ENCODE peak calls at places on chromosome 21, in seven cellular contexts. One of them, this sample, is unnamed.

GRCh38 chr21:45894107-45894810 is 87.3 kb upstream of the COL6A1 start:
- DNase-seq in cardiac muscle cell: peak
- DNase-seq in cerebellar nuclear complex: peak
- DNase-seq in effector CD4-positive, alpha-beta T cell: no peak
- DNase-seq in NCI-H69: peak
- DNase-seq in AG08395: peak
- DNase-seq in GDM1: no peak
- DNase-seq in this sample: no peak

GRCh38 chr21:27571706-27572105 is 604.8 kb upstream of the ADAMTS5 start:
- DNase-seq in cardiac muscle cell: no peak
- DNase-seq in cerebellar nuclear complex: no peak
- DNase-seq in effector CD4-positive, alpha-beta T cell: no peak
- DNase-seq in NCI-H69: no peak
- DNase-seq in AG08395: peak
- DNase-seq in GDM1: no peak
- DNase-seq in this sample: no peak

GRCh38 chr21:45747802-45748445 is 104.4 kb downstream of the PCBP3 start:
- DNase-seq in cardiac muscle cell: no peak
- DNase-seq in cerebellar nuclear complex: peak
- DNase-seq in effector CD4-positive, alpha-beta T cell: no peak
- DNase-seq in NCI-H69: peak
- DNase-seq in AG08395: peak
- DNase-seq in GDM1: no peak
- DNase-seq in this sample: no peak

GRCh38 chr21:33541105-33541711 is 709 bp downstream of the GART start:
- DNase-seq in cardiac muscle cell: no peak
- DNase-seq in cerebellar nuclear complex: no peak
- DNase-seq in effector CD4-positive, alpha-beta T cell: no peak
- DNase-seq in NCI-H69: peak
- DNase-seq in AG08395: no peak
- DNase-seq in GDM1: no peak
- DNase-seq in this sample: peak

GRCh38 chr21:46215436-46216131 is 13.0 kb downstream of the LSS start:
- DNase-seq in cardiac muscle cell: no peak
- DNase-seq in cerebellar nuclear complex: no peak
- DNase-seq in effector CD4-positive, alpha-beta T cell: no peak
- DNase-seq in NCI-H69: no peak
- DNase-seq in AG08395: no peak
- DNase-seq in GDM1: no peak
- DNase-seq in this sample: no peak

GRCh38 chr21:15480160-15480559 is 249.6 kb upstream of the USP25 start:
- DNase-seq in cardiac muscle cell: no peak
- DNase-seq in cerebellar nuclear complex: no peak
- DNase-seq in effector CD4-positive, alpha-beta T cell: no peak
- DNase-seq in NCI-H69: no peak
- DNase-seq in AG08395: no peak
- DNase-seq in GDM1: no peak
- DNase-seq in this sample: no peak

GRCh38 chr21:38306407-38306806 is 49.6 kb downstream of the KCNJ15 start:
- DNase-seq in cardiac muscle cell: no peak
- DNase-seq in cerebellar nuclear complex: no peak
- DNase-seq in effector CD4-positive, alpha-beta T cell: no peak
- DNase-seq in NCI-H69: no peak
- DNase-seq in AG08395: no peak
- DNase-seq in GDM1: no peak
- DNase-seq in this sample: no peak

GRCh38 chr21:34336756-34337391 is 26.9 kb upstream of the KCNE2 start:
- DNase-seq in cardiac muscle cell: no peak
- DNase-seq in cerebellar nuclear complex: no peak
- DNase-seq in effector CD4-positive, alpha-beta T cell: no peak
- DNase-seq in NCI-H69: peak
- DNase-seq in AG08395: peak
- DNase-seq in GDM1: no peak
- DNase-seq in this sample: no peak

GRCh38 chr21:26842976-26843911 is 2.0 kb downstream of the ADAMTS1 start:
- DNase-seq in cardiac muscle cell: peak
- DNase-seq in cerebellar nuclear complex: peak
- DNase-seq in effector CD4-positive, alpha-beta T cell: no peak
- DNase-seq in NCI-H69: peak
- DNase-seq in AG08395: peak
- DNase-seq in GDM1: no peak
- DNase-seq in this sample: peak

GRCh38 chr21:46498335-46499050 is 39.8 kb downstream of the DIP2A start:
- DNase-seq in cardiac muscle cell: no peak
- DNase-seq in cerebellar nuclear complex: peak
- DNase-seq in effector CD4-positive, alpha-beta T cell: no peak
- DNase-seq in NCI-H69: no peak
- DNase-seq in AG08395: no peak
- DNase-seq in GDM1: no peak
- DNase-seq in this sample: no peak

GRCh38 chr21:36705679-36706481 is 7.0 kb downstream of the SIM2 start:
- DNase-seq in cardiac muscle cell: no peak
- DNase-seq in cerebellar nuclear complex: no peak
- DNase-seq in effector CD4-positive, alpha-beta T cell: no peak
- DNase-seq in NCI-H69: no peak
- DNase-seq in AG08395: no peak
- DNase-seq in GDM1: no peak
- DNase-seq in this sample: peak

GRCh38 chr21:39001341-39001740 is 181.9 kb downstream of the PSMG1 start:
- DNase-seq in cardiac muscle cell: no peak
- DNase-seq in cerebellar nuclear complex: no peak
- DNase-seq in effector CD4-positive, alpha-beta T cell: no peak
- DNase-seq in NCI-H69: no peak
- DNase-seq in AG08395: no peak
- DNase-seq in GDM1: no peak
- DNase-seq in this sample: no peak

GRCh38 chr21:39097335-39097861 is 85.9 kb downstream of the PSMG1 start:
- DNase-seq in cardiac muscle cell: peak
- DNase-seq in cerebellar nuclear complex: no peak
- DNase-seq in effector CD4-positive, alpha-beta T cell: no peak
- DNase-seq in NCI-H69: no peak
- DNase-seq in AG08395: no peak
- DNase-seq in GDM1: no peak
- DNase-seq in this sample: no peak